ENCODE peak calls at places on chromosomes 2 and 18, in nine cellular contexts. G is psoas muscle, Z is left lung, Q is uterus, X is gastrocnemius medialis, I is heart right ventricle, N is AG04450, U is astrocyte, Y is fibroblast of lung. F is an unnamed sample. For H3K27me3, the result is how much of the 10 kb centered on the place peaks cover.

GRCh38 chr18:44682181-44682870 is 1.6 kb downstream of the SETBP1 start:
- DNase-seq in G (peak), Z (peak), Q (peak), X (no peak), I (peak), N (no peak), U (no peak), Y (no peak), F (no peak)

GRCh38 chr2:178280261-178280852 is 86.0 kb downstream of the OSBPL6 start:
- DNase-seq in G (no peak), Z (no peak), Q (peak), X (no peak), I (peak), N (no peak), U (peak), Y (peak), F (no peak)

GRCh38 chr2:163919717-163920116 is 183.9 kb upstream of the FIGN start:
- DNase-seq in G (no peak), Z (no peak), Q (no peak), X (no peak), I (no peak), N (no peak), U (no peak), Y (no peak), F (no peak)

GRCh38 chr2:224196789-224197188 is 157.7 kb upstream of the SERPINE2 start:
- DNase-seq in G (no peak), Z (no peak), Q (no peak), X (no peak), I (no peak), N (no peak), U (no peak), Y (peak), F (no peak)

GRCh38 chr2:84884396-84884795 is 3.5 kb upstream of the TRABD2A start:
- DNase-seq in G (no peak), Z (no peak), Q (no peak), X (no peak), I (no peak), N (no peak), U (no peak), Y (peak), F (no peak)

GRCh38 chr2:65549262-65550036 is 117.0 kb upstream of the SPRED2 start:
- DNase-seq in G (no peak), Z (no peak), Q (no peak), X (no peak), I (no peak), N (no peak), U (no peak), Y (no peak), F (no peak)

GRCh38 chr2:96159084-96159830 is 14.0 kb upstream of the DUSP2 start:
- DNase-seq in G (no peak), Z (no peak), Q (no peak), X (no peak), I (no peak), N (no peak), U (no peak), Y (no peak), F (peak)

GRCh38 chr2:168711091-168711490 is 91.3 kb upstream of the NOSTRIN start:
- DNase-seq in G (no peak), Z (no peak), Q (no peak), X (no peak), I (no peak), N (no peak), U (no peak), Y (no peak), F (no peak)

GRCh38 chr18:13137041-13137938 is 81.3 kb upstream of the LDLRAD4 start:
- DNase-seq in G (peak), Z (peak), Q (peak), X (no peak), I (peak), N (no peak), U (peak), Y (no peak), F (no peak)

GRCh38 chr2:165475270-165476004 is 5.9 kb downstream of the CSRNP3 start:
- DNase-seq in G (no peak), Z (no peak), Q (no peak), X (no peak), I (no peak), N (no peak), U (no peak), Y (no peak), F (no peak)

GRCh38 chr2:199456383-199457146 is 1.2 kb downstream of the SATB2 start:
- DNase-seq in G (no peak), Z (no peak), Q (no peak), X (no peak), I (no peak), N (no peak), U (no peak), Y (no peak), F (no peak)

GRCh38 chr2:120580709-120581108 is 155.0 kb upstream of the GLI2 start:
- DNase-seq in G (peak), Z (no peak), Q (no peak), X (no peak), I (no peak), N (no peak), U (no peak), Y (no peak), F (no peak)

GRCh38 chr2:84300030-84301029 is 158.8 kb downstream of the SUCLG1 start:
- DNase-seq in G (no peak), Z (no peak), Q (no peak), X (no peak), I (no peak), N (no peak), U (no peak), Y (no peak), F (no peak)

GRCh38 chr18:66440433-66440832 is 163.5 kb downstream of the CDH19 start:
- DNase-seq in G (no peak), Z (no peak), Q (no peak), X (no peak), I (no peak), N (no peak), U (no peak), Y (no peak), F (no peak)

GRCh38 chr2:118971245-118972122 is 29.5 kb downstream of the MARCO start:
- DNase-seq in G (no peak), Z (peak), Q (no peak), X (no peak), I (no peak), N (no peak), U (no peak), Y (no peak), F (no peak)

GRCh38 chr2:112141623-112142001 is 3.4 kb downstream of the FBLN7 start:
- DNase-seq in G (no peak), Z (no peak), Q (no peak), X (no peak), I (no peak), N (no peak), U (no peak), Y (no peak), F (no peak)

GRCh38 chr2:151809073-151809383 is 19.2 kb downstream of the ARL5A start:
- DNase-seq in G (no peak), Z (no peak), Q (no peak), X (no peak), I (no peak), N (no peak), U (no peak), Y (no peak), F (no peak)

GRCh38 chr2:209688388-209688787 is 83.2 kb upstream of the UNC80 start:
- DNase-seq in G (no peak), Z (no peak), Q (no peak), X (no peak), I (no peak), N (no peak), U (no peak), Y (no peak), F (no peak)

GRCh38 chr2:180553094-180553715 is 427.2 kb upstream of the UBE2E3 start:
- DNase-seq in G (no peak), Z (no peak), Q (no peak), X (no peak), I (no peak), N (no peak), U (no peak), Y (no peak), F (no peak)

GRCh38 chr2:100427627-100428258 is 10.3 kb upstream of the CHST10 start:
- DNase-seq in G (peak), Z (no peak), Q (peak), X (no peak), I (peak), N (no peak), U (peak), Y (peak), F (no peak)

GRCh38 chr2:226798422-226799210 is 1.0 kb downstream of the IRS1 start:
- DNase-seq in G (peak), Z (peak), Q (peak), X (peak), I (peak), N (no peak), U (peak), Y (peak), F (peak)
- TF ChIP-seq CTCF in G (no peak), Z (no peak), Q (peak), X (no peak), I (peak), N (peak), U (no peak), Y (peak), F (peak)

DNA sequence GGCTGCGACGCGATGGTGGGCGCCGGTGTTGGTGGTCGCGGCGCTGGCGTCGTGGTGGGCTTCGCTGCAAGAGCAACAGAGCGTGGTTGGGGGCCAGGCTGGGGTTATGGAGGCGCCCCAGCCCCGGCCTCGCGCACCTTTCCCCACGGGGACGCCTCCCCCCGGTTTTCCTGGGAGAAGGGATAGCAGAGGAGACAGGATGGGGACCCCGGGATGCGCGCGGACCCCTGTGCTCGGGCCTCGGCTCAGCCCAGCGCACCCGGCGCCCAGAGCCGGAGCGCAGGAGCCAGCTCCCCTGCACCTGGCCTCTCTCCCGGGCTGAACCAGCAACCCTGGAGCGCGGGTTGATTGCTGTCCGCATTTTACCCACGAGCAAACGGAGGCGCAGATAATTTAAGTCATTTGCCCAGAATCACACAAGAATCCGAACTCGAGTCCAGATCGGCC is 1.0 kb downstream of the CD8A start:
- DNase-seq in G (no peak), Z (no peak), Q (no peak), X (no peak), I (no peak), N (no peak), U (no peak), Y (no peak), F (no peak)
- H3K27me3 ChIP-seq in G (half or more), Z (half or more), Q (under half), X (half or more), I (under half), N (half or more), U (half or more), Y (half or more), F (half or more)

GRCh38 chr2:201127128-201127521 is 11.2 kb downstream of the CFLAR start:
- DNase-seq in G (no peak), Z (no peak), Q (no peak), X (no peak), I (no peak), N (no peak), U (no peak), Y (no peak), F (no peak)

GRCh38 chr2:201126308-201127127 is 10.6 kb downstream of the CFLAR start:
- DNase-seq in G (no peak), Z (no peak), Q (no peak), X (no peak), I (no peak), N (no peak), U (peak), Y (peak), F (no peak)

GRCh38 chr2:201130524-201131186 is 14.7 kb downstream of the CFLAR start:
- DNase-seq in G (no peak), Z (no peak), Q (no peak), X (peak), I (peak), N (peak), U (peak), Y (peak), F (no peak)

GRCh38 chr2:201129044-201129505 is 13.1 kb downstream of the CFLAR start:
- DNase-seq in G (no peak), Z (peak), Q (no peak), X (no peak), I (no peak), N (peak), U (peak), Y (no peak), F (no peak)

GRCh38 chr2:201127570-201127969 is 11.6 kb downstream of the CFLAR start:
- DNase-seq in G (peak), Z (no peak), Q (no peak), X (peak), I (peak), N (peak), U (peak), Y (peak), F (no peak)
- H3K4me3 ChIP-seq in G (peak), Z (no peak), Q (no peak), X (peak), I (peak), N (no peak), U (peak), Y (no peak), F (no peak)

GRCh38 chr2:189178007-189178406 is 1.6 kb downstream of the COL5A2 start:
- DNase-seq in G (no peak), Z (no peak), Q (no peak), X (no peak), I (no peak), N (no peak), U (no peak), Y (peak), F (no peak)
- TF ChIP-seq CTCF in G (peak), Z (no peak), Q (no peak), X (no peak), I (peak), N (peak), U (peak), Y (peak), F (peak)

GRCh38 chr2:126822921-126823320 is 75.8 kb upstream of the TEX51 start:
- DNase-seq in G (no peak), Z (no peak), Q (no peak), X (no peak), I (no peak), N (no peak), U (no peak), Y (no peak), F (no peak)

GRCh38 chr2:126827371-126827770 is 71.3 kb upstream of the TEX51 start:
- DNase-seq in G (no peak), Z (no peak), Q (no peak), X (no peak), I (no peak), N (no peak), U (no peak), Y (no peak), F (no peak)

GRCh38 chr2:126823951-126824350 is 74.7 kb upstream of the TEX51 start:
- DNase-seq in G (no peak), Z (no peak), Q (no peak), X (no peak), I (no peak), N (no peak), U (no peak), Y (no peak), F (no peak)

GRCh38 chr2:126824663-126825062 is 74.0 kb upstream of the TEX51 start:
- DNase-seq in G (no peak), Z (no peak), Q (no peak), X (no peak), I (no peak), N (no peak), U (no peak), Y (no peak), F (no peak)

DNA sequence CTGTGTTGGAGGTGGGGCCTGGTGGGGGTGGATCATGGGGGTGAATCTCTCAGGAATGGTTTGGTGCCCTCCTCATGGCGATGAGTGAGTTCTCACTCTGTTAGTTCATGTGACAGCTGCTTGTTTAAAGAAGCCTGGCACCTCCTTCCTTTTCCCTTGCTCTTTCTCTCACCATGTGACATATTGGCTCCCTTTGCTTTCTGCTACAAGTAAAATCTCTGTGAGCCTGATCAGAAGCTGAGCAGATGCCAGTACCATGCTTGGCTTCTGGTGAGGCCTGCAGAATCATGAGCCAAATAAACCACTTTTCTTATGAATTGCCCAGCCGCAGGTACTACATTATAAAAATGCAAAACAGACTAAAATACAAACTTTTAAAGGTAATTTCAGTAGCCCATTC is 73.4 kb upstream of the TEX51 start:
- DNase-seq in G (no peak), Z (no peak), Q (no peak), X (no peak), I (no peak), N (no peak), U (no peak), Y (no peak), F (no peak)
- H3K27me3 ChIP-seq in G (under half), Z (under half), Q (under half), X (under half), I (under half), N (under half), U (under half), Y (under half), F (under half)

GRCh38 chr2:158004131-158004530 is 97.5 kb upstream of the UPP2 start:
- DNase-seq in G (no peak), Z (no peak), Q (no peak), X (no peak), I (no peak), N (no peak), U (peak), Y (peak), F (no peak)
- H3K4me3 ChIP-seq in G (no peak), Z (no peak), Q (no peak), X (no peak), I (no peak), N (no peak), U (no peak), Y (no peak), F (no peak)

GRCh38 chr2:60556441-60556997 is 3.1 kb upstream of the BCL11A start:
- DNase-seq in G (no peak), Z (no peak), Q (no peak), X (no peak), I (no peak), N (no peak), U (no peak), Y (no peak), F (no peak)
- TF ChIP-seq CTCF in G (no peak), Z (no peak), Q (no peak), X (no peak), I (no peak), N (no peak), U (no peak), Y (no peak), F (no peak)

DNA sequence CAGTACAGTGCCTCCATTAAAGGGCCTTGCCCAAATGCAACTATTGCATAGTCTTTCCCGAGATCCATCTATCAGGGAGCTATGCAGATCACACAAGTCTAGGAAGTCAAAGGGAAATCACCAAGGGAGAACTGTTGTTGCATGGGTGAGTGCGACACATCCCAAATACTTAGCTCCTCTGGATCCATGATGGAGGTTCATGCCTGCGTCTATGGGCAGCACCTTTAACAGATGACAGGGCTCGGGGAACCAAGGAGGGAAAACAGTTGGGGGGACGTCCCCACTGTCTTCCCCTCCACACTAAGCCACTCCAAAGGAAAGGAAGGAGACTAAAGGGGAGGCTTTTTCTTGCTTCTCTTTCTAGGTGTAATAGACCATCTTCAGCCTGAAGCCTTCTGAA is 552.8 kb upstream of the PKDCC start:
- DNase-seq in G (no peak), Z (no peak), Q (no peak), X (no peak), I (no peak), N (no peak), U (no peak), Y (peak), F (no peak)
- H3K27me3 ChIP-seq in G (under half), Z (under half), Q (under half), X (under half), I (under half), N (under half), U (under half), Y (under half), F (under half)

F was measured in RWPE2.